ENCODE peak calls at places on chromosomes 6 and 20, in nine cellular contexts. S, L, V, R, K, M, P, B and U are unnamed samples.

GRCh38 chr6:168292911-168293310 is 26.7 kb downstream of the DACT2 start:
- DNase-seq in M (no peak), S (no peak), V (no peak), R (no peak), K (no peak), B (no peak), L (peak; percentile 53), P (no peak), U (no peak)

GRCh38 chr20:23926941-23927872 is 47.7 kb upstream of the CST5 start:
- DNase-seq in B (no peak), M (no peak), V (no peak), K (no peak), R (no peak), L (no peak), S (no peak), P (no peak), U (no peak)

GRCh38 chr20:52954849-52955248 is 17.3 kb upstream of the TSHZ2 start:
- DNase-seq in B (no peak), S (no peak), P (no peak), R (no peak), M (no peak), K (no peak), V (no peak), L (no peak), U (no peak)

GRCh38 chr20:62120990-62121775 is 1.1 kb upstream of the LSM14B start:
- DNase-seq in M (no peak), P (no peak), R (no peak), S (peak; percentile 48), B (no peak), L (no peak), K (peak; percentile 50), V (no peak), U (no peak)

GRCh38 chr6:2938004-2938631 is 33.2 kb downstream of the SERPINB6 start:
- DNase-seq in L (no peak), R (no peak), P (no peak), V (no peak), S (no peak), K (no peak), B (peak; percentile 53), M (no peak), U (no peak)

GRCh38 chr6:69795469-69796080 is 1.2 kb downstream of the LMBRD1 start:
- DNase-seq in P (no peak), M (no peak), S (no peak), B (no peak), L (peak; percentile 19), R (no peak), V (no peak), K (no peak), U (no peak)

GRCh38 chr20:57266251-57267157 is at the start of gene BMP7:
- DNase-seq in L (peak; percentile 62), R (no peak), M (peak; percentile 72), V (peak; percentile 16), B (no peak), P (no peak), K (no peak), S (no peak), U (no peak)

GRCh38 chr6:107636486-107636885 is 146.6 kb downstream of the SOBP start:
- DNase-seq in V (no peak), R (no peak), K (no peak), L (no peak), B (no peak), P (no peak), S (no peak), M (no peak), U (no peak)

GRCh38 chr6:36688534-36689075 is 9.0 kb upstream of the RAB44 start:
- DNase-seq in R (no peak), P (no peak), M (no peak), V (no peak), K (no peak), S (no peak), B (peak; percentile 67), L (no peak), U (no peak)

GRCh38 chr20:53829706-53830521 is 236.3 kb upstream of the ZNF217 start:
- DNase-seq in B (no peak), L (peak; percentile 51), M (no peak), R (no peak), P (no peak), V (no peak), K (peak; percentile 74), S (peak; percentile 64), U (peak; percentile 17)

GRCh38 chr6:39568896-39569295 is 156.3 kb downstream of the KIF6 start:
- DNase-seq in M (no peak), L (no peak), P (no peak), V (no peak), B (no peak), R (no peak), S (peak; percentile 59), K (peak; percentile 58), U (no peak)

GRCh38 chr6:39567091-39567490 is 158.1 kb downstream of the KIF6 start:
- DNase-seq in K (no peak), M (no peak), S (no peak), R (no peak), P (no peak), B (no peak), V (no peak), L (no peak), U (no peak)

GRCh38 chr6:39561536-39562266 is 163.5 kb downstream of the KIF6 start:
- DNase-seq in R (no peak), P (no peak), K (no peak), B (no peak), L (no peak), S (peak; percentile 74), V (no peak), M (no peak), U (no peak)

GRCh38 chr6:39566381-39566934 is 158.8 kb downstream of the KIF6 start:
- DNase-seq in V (no peak), K (no peak), B (no peak), L (no peak), P (no peak), M (no peak), R (no peak), S (no peak), U (no peak)

DNA sequence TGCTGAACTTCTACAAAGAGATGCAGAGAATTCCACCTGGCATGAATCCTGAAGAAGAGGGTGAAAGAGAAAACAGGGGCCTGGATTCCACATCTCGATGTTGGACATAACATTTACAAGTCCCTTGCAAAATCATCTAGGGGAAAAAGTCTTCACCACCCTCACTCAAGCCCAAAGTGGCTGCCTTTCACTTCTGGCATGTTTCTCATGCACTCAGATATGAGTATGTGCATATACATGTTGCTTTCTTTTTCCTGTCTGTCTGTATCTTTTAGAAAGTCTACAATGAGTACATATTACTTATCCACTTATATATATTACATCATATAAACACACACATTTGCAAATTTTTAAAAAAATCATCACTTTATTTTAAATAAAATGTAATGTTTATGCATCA is 159.3 kb downstream of the KIF6 start:
- DNase-seq in K (no peak), P (no peak), V (no peak), L (no peak), B (no peak), S (no peak), R (no peak), M (no peak), U (no peak)
- H3K27ac ChIP-seq in K (no peak overlapping the region), P (no peak overlapping the region), V (no peak overlapping the region), L (no peak overlapping the region), B (no peak overlapping the region), S (no peak overlapping the region), R (no peak overlapping the region), M (no peak overlapping the region), U (no peak overlapping the region)

GRCh38 chr6:68443704-68444103 is 191.4 kb upstream of the ADGRB3 start:
- DNase-seq in B (no peak), K (no peak), R (no peak), M (no peak), P (no peak), L (no peak), S (no peak), V (no peak), U (no peak)
- TF ChIP-seq CTCF in B (no peak), K (peak; percentile 18), R (no peak), M (no peak), P (no peak), L (no peak), S (peak; percentile 10), V (no peak), U (no peak)

DNA sequence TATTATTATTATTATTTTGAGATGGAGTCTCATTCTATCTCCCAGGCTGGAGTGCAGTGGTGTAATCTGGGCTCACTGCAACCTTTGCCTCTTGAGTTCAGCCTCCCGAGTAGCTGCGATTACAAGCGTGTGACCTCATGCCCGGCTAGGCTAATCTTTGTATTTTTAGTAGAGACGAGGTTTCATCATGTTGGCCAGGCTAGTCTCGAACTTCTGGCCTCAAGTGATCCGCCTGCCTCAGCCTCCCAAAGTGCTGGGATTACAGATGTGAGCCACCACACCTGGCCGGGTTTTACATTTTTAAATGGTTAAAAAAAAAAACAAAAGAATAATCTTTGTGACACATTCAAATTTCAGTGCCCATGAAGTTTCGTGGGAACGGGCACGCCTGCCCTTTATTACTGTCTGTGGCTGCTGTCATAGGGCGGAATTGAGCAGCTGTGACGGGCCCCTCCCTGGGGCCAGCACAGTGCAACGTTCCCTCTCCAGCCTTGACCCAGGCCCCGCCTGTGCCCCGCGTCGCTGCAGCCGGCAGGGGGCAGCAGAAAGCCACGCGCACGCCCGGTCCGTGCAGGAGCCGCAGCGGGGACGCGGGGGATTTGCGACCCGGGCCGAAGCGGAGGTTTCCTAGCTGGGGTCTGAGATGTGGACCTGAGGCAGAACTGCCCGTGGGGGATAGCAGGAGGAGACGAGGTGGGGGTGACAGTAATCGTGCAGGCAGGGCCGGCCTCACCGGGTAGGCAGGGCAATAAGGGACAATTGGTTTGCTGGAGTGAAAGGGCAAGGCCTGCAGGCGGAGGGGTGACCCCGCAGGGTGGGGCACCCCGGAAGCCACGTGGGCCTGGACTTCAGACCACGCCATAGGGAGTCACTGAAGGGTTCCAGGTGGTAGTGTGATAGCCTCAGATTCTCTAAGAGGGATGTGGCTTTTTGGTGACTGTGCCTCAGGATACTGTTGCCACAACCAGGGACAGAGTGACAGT is 54.3 kb downstream of the SYTL3 start:
- DNase-seq in S (peak; percentile 4), P (peak; percentile 69), R (peak; percentile 85), V (peak; percentile 89), B (peak; percentile 87), K (peak; percentile 68), L (peak; percentile 90), M (peak; percentile 84), U (peak; percentile 82)
- H3K27ac ChIP-seq in S (no peak overlapping the region), P (no peak overlapping the region), R (peak overlapping the region; percentile 87), V (peak overlapping the region; percentile 66), B (no peak overlapping the region), K (no peak overlapping the region), L (peak overlapping the region; percentile 73), M (peak overlapping the region; percentile 58), U (peak overlapping the region; percentile 49)

GRCh38 chr6:117908246-117909107 is 1.4 kb downstream of the SLC35F1 start:
- DNase-seq in R (no peak), B (no peak), S (no peak), L (peak; percentile 29), V (peak; percentile 10), M (peak; percentile 55), P (no peak), K (no peak), U (no peak)

GRCh38 chr6:117907600-117908245 is 659 bp downstream of the SLC35F1 start:
- DNase-seq in R (no peak), M (peak; percentile 58), S (no peak), L (peak; percentile 36), P (no peak), V (peak; percentile 13), K (no peak), B (no peak), U (no peak)

GRCh38 chr6:117909638-117910037 is 2.6 kb downstream of the SLC35F1 start:
- DNase-seq in M (no peak), P (no peak), B (no peak), L (no peak), R (no peak), V (no peak), S (no peak), K (no peak), U (no peak)

GRCh38 chr6:117906454-117906904 is 585 bp upstream of the SLC35F1 start:
- DNase-seq in S (no peak), R (no peak), L (no peak), M (no peak), P (no peak), B (no peak), V (no peak), K (peak; percentile 11), U (no peak)

GRCh38 chr6:117906905-117907599 is at the start of gene SLC35F1:
- DNase-seq in L (peak; percentile 64), R (peak; percentile 25), K (no peak), S (peak; percentile 12), P (no peak), B (no peak), V (peak; percentile 19), M (peak; percentile 81), U (peak; percentile 17)
- TF ChIP-seq CTCF in L (peak; percentile 55), R (peak; percentile 57), K (peak; percentile 26), S (no peak), P (no peak), B (no peak), V (peak; percentile 13), M (peak; percentile 37), U (peak; percentile 22)